ENCODE peak calls at places on chromosomes 5 and 9, in five cellular contexts. P, V, D, W and F are unnamed samples.

GRCh38 chr5:81969226-81969625 is 2.6 kb upstream of the ATG10 start:
- DNase-seq in W (no peak), P (no peak), V (no peak), D (no peak), F (no peak)

GRCh38 chr9:35406183-35406959 is 83.5 kb upstream of the RUSC2 start:
- DNase-seq in V (no peak), W (peak), D (no peak), P (peak), F (no peak)

GRCh38 chr9:87567566-87567965 is 69.9 kb downstream of the DAPK1 start:
- DNase-seq in W (no peak), D (no peak), V (no peak), P (no peak), F (peak)

GRCh38 chr9:119435066-119435465 is 65.8 kb upstream of the BRINP1 start:
- DNase-seq in V (no peak), D (no peak), P (no peak), W (no peak), F (no peak)

GRCh38 chr5:32406650-32407049 is 37.9 kb downstream of the ZFR start:
- DNase-seq in P (no peak), D (no peak), V (no peak), W (no peak), F (no peak)

GRCh38 chr5:10565785-10566506 is 2.1 kb downstream of the ANKRD33B start:
- DNase-seq in W (peak), D (no peak), V (no peak), P (no peak), F (no peak)

GRCh38 chr9:94153905-94154304 is 69.6 kb downstream of the PTPDC1 start:
- DNase-seq in D (no peak), W (no peak), V (no peak), P (no peak), F (no peak)

GRCh38 chr5:50445281-50445949 is 4.3 kb upstream of the EMB start:
- DNase-seq in W (no peak), D (no peak), V (no peak), P (no peak), F (no peak)

GRCh38 chr5:180161420-180162303 is 47.3 kb downstream of the RASGEF1C start:
- DNase-seq in V (no peak), P (no peak), D (peak), W (no peak), F (no peak)

GRCh38 chr5:38307845-38308244 is 49.5 kb downstream of the EGFLAM start:
- DNase-seq in V (no peak), D (no peak), P (no peak), W (no peak), F (no peak)

GRCh38 chr5:66824476-66824875 is 228.3 kb downstream of the MAST4 start:
- DNase-seq in P (no peak), W (no peak), V (no peak), D (no peak), F (no peak)

GRCh38 chr5:142686210-142686734 is 382 bp upstream of the FGF1 start:
- DNase-seq in P (peak), V (peak), W (peak), D (peak), F (peak)

GRCh38 chr9:133443982-133444381 is 15.8 kb upstream of the CACFD1 start:
- DNase-seq in V (no peak), W (peak), P (no peak), D (no peak), F (no peak)

GRCh38 chr5:133635051-133635450 is 22.7 kb upstream of the FSTL4 start:
- DNase-seq in P (peak), D (no peak), V (peak), W (peak), F (peak)

GRCh38 chr5:79753087-79753486 is 63.5 kb downstream of the CMYA5 start:
- DNase-seq in W (no peak), V (no peak), P (no peak), D (no peak), F (no peak)

GRCh38 chr5:145511351-145511750 is 323.8 kb downstream of the PRELID2 start:
- DNase-seq in P (no peak), W (no peak), V (no peak), D (no peak), F (no peak)

GRCh38 chr9:136856078-136856474 is 3.9 kb downstream of the MAMDC4 start:
- DNase-seq in W (no peak), D (no peak), V (no peak), P (no peak), F (no peak)

GRCh38 chr5:111143910-111144309 is 51.8 kb downstream of the WDR36 start:
- DNase-seq in V (no peak), P (peak), W (peak), D (no peak), F (peak)

GRCh38 chr5:31823477-31823876 is 184.5 kb downstream of the PDZD2 start:
- DNase-seq in P (no peak), W (no peak), D (no peak), V (no peak), F (no peak)

GRCh38 chr5:143782588-143783386 is 29.2 kb upstream of the HMHB1 start:
- DNase-seq in D (no peak), V (no peak), W (no peak), P (no peak), F (no peak)

GRCh38 chr9:121610638-121610953 is 40.8 kb upstream of the DAB2IP start:
- DNase-seq in V (no peak), D (no peak), P (no peak), W (no peak), F (no peak)

GRCh38 chr5:39064450-39064849 is 9.7 kb downstream of the RICTOR start:
- DNase-seq in W (no peak), D (no peak), V (no peak), P (no peak), F (no peak)

GRCh38 chr5:132500931-132501628 is 10.5 kb upstream of the IRF1 start:
- DNase-seq in D (peak), P (peak), W (peak), V (peak), F (peak)

GRCh38 chr5:1005904-1006655 is 2.5 kb upstream of the NKD2 start:
- DNase-seq in D (no peak), P (no peak), V (no peak), W (no peak), F (no peak)

GRCh38 chr9:92781902-92782301 is 17.3 kb upstream of the BICD2 start:
- DNase-seq in P (no peak), D (no peak), V (no peak), W (peak), F (no peak)

GRCh38 chr5:35136386-35136785 is 88.6 kb upstream of the AGXT2 start:
- DNase-seq in V (peak), P (peak), W (peak), D (no peak), F (peak)

GRCh38 chr9:73714294-73714693 is 562.6 kb downstream of the ANXA1 start:
- DNase-seq in W (peak), V (no peak), D (no peak), P (peak), F (peak)

GRCh38 chr5:140965905-140966292 is 377 bp upstream of the PCDHAC2 start:
- DNase-seq in P (no peak), V (peak), W (no peak), D (no peak), F (no peak)

GRCh38 chr9:107614765-107615164 is 125.2 kb upstream of the KLF4 start:
- DNase-seq in P (no peak), V (no peak), D (no peak), W (no peak), F (no peak)
- H3K4me3 ChIP-seq in P (no peak), V (no peak), D (no peak), W (no peak), F (no peak)

DNA sequence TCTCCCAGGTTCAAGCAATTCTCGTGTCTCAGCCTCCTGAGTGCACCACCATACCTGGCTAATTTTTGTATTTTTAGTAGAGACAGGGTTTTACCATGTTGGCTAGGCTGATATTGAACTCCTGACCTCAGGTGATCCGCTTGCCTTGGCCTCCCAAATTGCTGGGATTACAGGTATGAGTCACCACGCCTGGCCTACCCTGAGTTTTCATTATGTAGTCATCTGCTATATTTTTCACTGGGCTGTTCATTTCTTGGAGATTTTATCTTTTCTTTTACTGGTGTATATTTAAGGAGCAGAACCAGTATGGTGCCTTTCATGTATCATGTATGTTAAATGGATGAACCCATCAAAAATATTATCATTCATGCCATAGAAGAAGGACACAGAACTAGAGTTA is 377.0 kb upstream of the ACTBL2 start:
- DNase-seq in P (no peak), D (no peak), V (no peak), W (peak), F (no peak)
- H3K4me3 ChIP-seq in P (no peak), D (no peak), V (no peak), W (no peak), F (no peak)

GRCh38 chr5:55304584-55304983 is 2.9 kb downstream of the DHX29 start:
- DNase-seq in P (no peak), V (no peak), D (no peak), W (no peak), F (no peak)
- H3K4me3 ChIP-seq in P (no peak), V (no peak), D (no peak), W (no peak), F (no peak)

GRCh38 chr9:124453586-124454191 is 3.4 kb downstream of the ADGRD2 start:
- DNase-seq in D (no peak), P (no peak), W (peak), V (peak), F (no peak)
- H3K4me3 ChIP-seq in D (no peak), P (no peak), W (no peak), V (peak), F (no peak)

DNA sequence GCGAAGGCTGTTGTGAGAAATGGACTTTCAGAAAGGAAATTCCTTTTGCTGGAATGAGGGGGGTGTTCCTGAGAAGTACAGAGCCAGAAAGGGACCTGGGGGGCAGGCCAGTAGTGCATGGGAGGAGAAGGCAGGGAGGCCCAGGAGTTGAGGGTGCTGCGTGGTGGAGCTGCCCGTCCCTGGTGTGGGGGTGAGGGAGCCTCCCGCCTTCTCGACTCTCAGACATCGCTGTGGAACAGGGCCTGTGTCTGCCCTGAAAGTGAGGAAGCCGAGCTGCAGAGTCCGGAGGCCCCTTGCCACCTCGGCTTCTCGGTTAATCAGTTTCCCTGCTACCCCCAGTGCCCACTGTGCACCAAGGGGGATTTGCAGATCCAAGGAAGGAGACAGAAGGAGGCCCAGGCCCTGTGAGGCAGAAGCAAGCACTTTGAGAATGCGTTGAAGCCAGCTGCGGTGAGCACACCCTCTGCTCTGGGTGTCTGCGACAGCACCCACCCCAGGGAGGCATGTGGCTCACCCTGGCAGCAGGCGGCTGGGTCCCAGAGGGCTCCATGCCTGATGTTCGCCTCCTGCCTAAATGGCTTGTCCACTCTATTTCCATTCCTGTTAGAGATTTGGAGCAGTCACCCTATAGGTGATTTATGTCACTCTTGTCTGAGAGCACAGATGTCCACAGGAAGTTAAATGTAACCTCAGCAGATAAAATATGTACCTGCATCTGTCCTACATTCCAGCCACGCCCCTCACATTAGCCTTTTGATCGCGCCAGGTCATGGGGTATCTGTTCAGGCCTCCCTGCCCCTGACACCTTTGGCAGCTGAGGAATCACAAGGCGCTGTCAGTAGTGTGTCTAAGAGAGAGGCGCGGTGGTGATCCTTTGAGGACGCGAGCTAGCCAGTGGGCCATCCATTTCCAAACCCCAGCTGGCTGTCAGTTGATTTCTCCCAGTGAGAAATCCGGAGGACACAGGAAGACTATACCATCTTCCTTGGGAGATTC is 28.3 kb downstream of the PTGES2 start:
- DNase-seq in D (no peak), V (no peak), P (no peak), W (peak), F (no peak)
- H3K4me3 ChIP-seq in D (no peak), V (peak), P (peak), W (peak), F (peak)

GRCh38 chr5:153780876-153781275 is 257.8 kb downstream of the FAM114A2 start:
- DNase-seq in W (no peak), D (no peak), P (no peak), V (no peak), F (no peak)
- H3K4me3 ChIP-seq in W (no peak), D (no peak), P (no peak), V (no peak), F (no peak)

GRCh38 chr5:147404706-147405105 is 105.2 kb downstream of the DPYSL3 start:
- DNase-seq in V (no peak), W (no peak), P (no peak), D (no peak), F (no peak)
- H3K4me3 ChIP-seq in V (no peak), W (no peak), P (no peak), D (no peak), F (no peak)

DNA sequence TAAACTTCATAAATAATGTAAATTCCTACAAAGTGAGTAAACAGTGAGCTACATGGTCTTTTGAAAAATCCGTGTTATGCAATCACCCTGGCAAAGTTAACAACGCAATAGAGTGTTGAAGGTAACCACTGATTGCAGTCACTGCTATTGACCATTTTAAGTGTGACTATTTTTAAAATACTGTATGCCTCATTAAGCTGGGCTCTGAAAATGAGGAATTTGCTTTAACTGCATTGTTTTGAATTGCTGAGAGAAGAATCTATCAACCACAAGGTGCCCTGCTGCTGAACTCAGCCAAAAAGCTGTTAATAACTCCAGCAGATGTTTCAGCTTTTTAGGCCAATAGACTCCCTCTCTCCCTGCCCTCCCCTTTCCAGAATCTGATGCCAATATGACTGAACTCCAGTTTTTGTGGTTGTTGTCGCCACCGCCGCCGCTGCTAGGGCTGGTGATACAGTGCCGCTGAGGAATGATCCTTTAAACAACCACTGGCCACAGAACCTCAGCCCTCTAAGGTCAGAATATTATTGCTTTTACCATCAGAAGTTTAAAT is 35.3 kb upstream of the SMARCA2 start:
- DNase-seq in D (no peak), W (peak), V (no peak), P (no peak), F (peak)
- H3K4me3 ChIP-seq in D (no peak), W (no peak), V (no peak), P (no peak), F (no peak)

GRCh38 chr5:172448999-172449398 is 5.3 kb downstream of the SH3PXD2B start:
- DNase-seq in W (no peak), P (no peak), D (no peak), V (no peak), F (no peak)

GRCh38 chr5:172450453-172450852 is 3.9 kb downstream of the SH3PXD2B start:
- DNase-seq in D (no peak), W (no peak), V (no peak), P (no peak), F (no peak)

GRCh38 chr5:172452398-172453205 is 1.7 kb downstream of the SH3PXD2B start:
- DNase-seq in V (peak), W (peak), P (peak), D (peak), F (peak)

GRCh38 chr5:172451771-172452197 is 2.5 kb downstream of the SH3PXD2B start:
- DNase-seq in V (peak), P (peak), W (peak), D (no peak), F (peak)

DNA sequence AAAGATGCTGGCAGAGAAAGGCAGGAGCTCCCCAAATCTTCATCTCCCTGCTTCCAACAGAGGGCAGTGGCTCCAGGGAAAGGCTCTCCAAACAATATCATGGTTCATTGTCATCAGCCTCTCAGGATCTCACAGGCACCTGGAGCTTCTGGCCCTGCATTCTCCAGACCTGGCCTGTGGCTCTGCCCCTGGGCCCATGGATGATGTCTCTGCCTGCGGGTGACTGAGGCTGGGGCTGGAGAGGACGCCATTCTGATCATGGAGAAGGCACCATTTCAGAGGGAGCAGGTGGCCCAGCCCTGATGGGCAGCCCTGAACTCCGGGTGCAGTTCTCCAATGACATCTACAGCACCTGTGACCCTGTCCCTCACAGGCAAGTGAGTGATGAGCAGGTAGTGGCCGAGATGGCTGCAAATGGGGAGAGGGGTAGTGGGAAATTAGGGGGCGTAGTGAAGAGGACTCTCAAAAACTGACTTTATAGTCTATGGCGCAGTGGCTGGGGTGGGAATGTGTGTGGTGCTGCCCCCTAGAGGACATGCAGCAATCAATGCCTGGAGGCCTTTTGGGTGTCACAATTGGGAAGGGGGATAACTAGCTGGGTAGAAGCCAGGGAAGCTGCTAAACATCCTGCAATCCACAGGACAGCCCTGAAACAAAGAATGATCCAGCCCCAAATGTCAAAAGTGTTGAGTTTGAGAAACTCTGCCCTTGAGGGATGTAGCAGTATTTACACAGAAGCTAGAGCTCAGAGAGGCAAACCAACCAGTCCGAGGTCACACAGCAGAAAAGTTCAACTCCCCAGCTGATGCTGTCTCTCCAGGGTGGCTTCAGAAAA is 3.2 kb downstream of the SH3PXD2B start:
- DNase-seq in P (peak), D (peak), V (peak), W (peak), F (no peak)
- H3K4me3 ChIP-seq in P (no peak), D (no peak), V (no peak), W (no peak), F (no peak)